ENCODE peak calls at places on chromosomes 6 and 20, in seven cellular contexts. H is ovary; V is H1; Z is CD4-positive, alpha-beta T cell; P is left ventricle myocardium inferior; X is tibial nerve; T is GM23338. Q is an unnamed sample. For H3K27me3, the result is how much of the 10 kb centered on the place peaks cover.

GRCh38 chr20:24309596-24309995 is 159.8 kb upstream of the SYNDIG1 start:
- DNase-seq in H (no peak), V (no peak), Z (no peak), P (no peak), X (no peak), T (no peak), Q (no peak)

GRCh38 chr6:38077488-38078015 is 258.0 kb downstream of the ZFAND3 start:
- DNase-seq in H (no peak), V (no peak), Z (no peak), P (no peak), X (no peak), T (no peak), Q (no peak)

GRCh38 chr6:35140991-35141720 is at the start of gene TCP11:
- DNase-seq in H (peak), V (no peak), Z (no peak), P (peak), X (no peak), T (peak), Q (no peak)

GRCh38 chr6:30555428-30556005 is 772 bp downstream of the GNL1 start:
- DNase-seq in H (peak), V (no peak), Z (no peak), P (peak), X (peak), T (peak), Q (no peak)

GRCh38 chr6:153801917-153802316 is 237.1 kb upstream of the OPRM1 start:
- DNase-seq in H (no peak), V (no peak), Z (no peak), P (no peak), X (no peak), T (peak), Q (no peak)

GRCh38 chr6:63351995-63352586 is 32.3 kb upstream of the LGSN start:
- DNase-seq in H (no peak), V (no peak), Z (no peak), P (no peak), X (no peak), T (peak), Q (peak)

GRCh38 chr20:2750343-2751251 is 49.8 kb downstream of the CPXM1 start:
- DNase-seq in H (peak), V (no peak), Z (no peak), P (no peak), X (no peak), T (peak), Q (peak)

GRCh38 chr6:73400656-73401055 is 6.0 kb downstream of the DDX43 start:
- DNase-seq in H (no peak), V (no peak), Z (no peak), P (no peak), X (no peak), T (no peak), Q (no peak)

GRCh38 chr20:31836853-31837608 is 8.4 kb downstream of the FOXS1 start:
- DNase-seq in H (no peak), V (no peak), Z (no peak), P (no peak), X (no peak), T (no peak), Q (no peak)

GRCh38 chr6:132978685-132979084 is 164.3 kb downstream of the RPS12 start:
- DNase-seq in H (no peak), V (no peak), Z (no peak), P (no peak), X (no peak), T (no peak), Q (no peak)

GRCh38 chr6:163001341-163001740 is 273.6 kb downstream of the PACRG start:
- DNase-seq in H (no peak), V (no peak), Z (no peak), P (no peak), X (no peak), T (no peak), Q (no peak)

GRCh38 chr20:10922941-10923340 is 249.1 kb upstream of the JAG1 start:
- DNase-seq in H (no peak), V (no peak), Z (no peak), P (no peak), X (no peak), T (no peak), Q (peak)

GRCh38 chr6:125597411-125598253 is 151.8 kb upstream of the HEY2 start:
- DNase-seq in H (no peak), V (no peak), Z (no peak), P (peak), X (no peak), T (no peak), Q (no peak)

GRCh38 chr20:57097245-57097935 is 169.1 kb downstream of the BMP7 start:
- DNase-seq in H (no peak), V (no peak), Z (no peak), P (no peak), X (no peak), T (no peak), Q (no peak)

GRCh38 chr6:126228001-126228791 is 111.7 kb upstream of the CENPW start:
- DNase-seq in H (no peak), V (no peak), Z (no peak), P (no peak), X (no peak), T (no peak), Q (no peak)

GRCh38 chr6:31717499-31718222 is 2.5 kb downstream of the LY6G6D start:
- DNase-seq in H (no peak), V (no peak), Z (no peak), P (no peak), X (no peak), T (peak), Q (peak)
- TF ChIP-seq CTCF in H (no peak), V (peak), Z (no peak), P (no peak), X (no peak), T (peak), Q (peak)

GRCh38 chr6:167696261-167696660 is 130.4 kb upstream of the AFDN start:
- DNase-seq in H (no peak), V (no peak), Z (no peak), P (no peak), X (no peak), T (no peak), Q (no peak)
- H3K27me3 ChIP-seq in H (under half), V (under half), Z (under half), P (under half), X (under half), T (under half), Q (under half)

GRCh38 chr6:131960371-131961133 is 9.4 kb upstream of the CCN2 start:
- DNase-seq in H (no peak), V (no peak), Z (no peak), P (no peak), X (no peak), T (no peak), Q (peak)
- TF ChIP-seq CTCF in H (no peak), V (no peak), Z (no peak), P (peak), X (no peak), T (no peak), Q (peak)

GRCh38 chr6:106097368-106098231 is 11.5 kb downstream of the PRDM1 start:
- DNase-seq in H (no peak), V (no peak), Z (peak), P (no peak), X (no peak), T (no peak), Q (peak)
- H3K27me3 ChIP-seq in H (under half), V (under half), Z (under half), P (half or more), X (under half), T (under half), Q (under half)

GRCh38 chr6:14703586-14703985 is 542.3 kb upstream of the JARID2 start:
- DNase-seq in H (no peak), V (no peak), Z (no peak), P (no peak), X (no peak), T (no peak), Q (no peak)

GRCh38 chr6:14704383-14705271 is 541.2 kb upstream of the JARID2 start:
- DNase-seq in H (no peak), V (no peak), Z (no peak), P (no peak), X (no peak), T (no peak), Q (no peak)

GRCh38 chr6:14706378-14706929 is 539.4 kb upstream of the JARID2 start:
- DNase-seq in H (peak), V (no peak), Z (no peak), P (peak), X (no peak), T (no peak), Q (peak)

GRCh38 chr6:14707971-14708465 is 537.9 kb upstream of the JARID2 start:
- DNase-seq in H (no peak), V (no peak), Z (no peak), P (no peak), X (no peak), T (no peak), Q (no peak)

DNA sequence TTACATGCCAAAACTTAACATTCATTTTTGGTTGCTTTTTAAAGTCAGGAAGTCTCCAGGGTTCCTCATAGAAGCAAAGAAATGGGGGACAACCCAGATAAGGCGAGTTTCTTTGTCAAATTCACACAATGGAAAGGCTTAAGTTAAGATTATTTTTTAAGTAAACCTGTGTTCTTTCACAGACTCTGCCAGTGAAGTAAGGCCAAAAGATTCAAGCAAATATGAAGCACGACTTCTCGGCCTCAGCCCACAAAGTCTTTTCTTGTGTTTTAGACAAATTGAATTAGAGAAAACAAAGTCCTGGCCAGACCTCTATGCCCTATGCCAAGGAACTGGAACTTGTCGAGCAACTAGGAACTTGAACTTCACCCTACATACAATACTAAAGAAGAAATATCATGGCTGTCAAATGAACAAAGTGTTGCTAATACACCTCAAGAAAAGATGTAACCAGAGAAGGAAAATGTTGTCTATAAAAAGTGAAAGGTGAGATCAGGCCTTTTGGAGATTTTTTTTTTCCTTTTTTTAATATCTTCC is 540.0 kb upstream of the JARID2 start:
- DNase-seq in H (no peak), V (no peak), Z (no peak), P (no peak), X (no peak), T (no peak), Q (peak)
- TF ChIP-seq CTCF in H (no peak), V (no peak), Z (no peak), P (no peak), X (no peak), T (no peak), Q (no peak)